ENCODE peak calls at places on chromosomes 12 and 14, in seven cellular contexts. J, U, E, R, Z, O and H are unnamed samples.

GRCh38 chr12:31533470-31533869 is 57.5 kb downstream of the DENND5B start:
- DNase-seq in J (no peak), U (no peak), E (no peak), R (no peak), Z (no peak), O (no peak), H (no peak)

GRCh38 chr12:39620664-39621658 is 1.4 kb upstream of the ABCD2 start:
- DNase-seq in J (no peak), U (peak), E (no peak), R (no peak), Z (no peak), O (peak), H (no peak)

GRCh38 chr12:132672116-132672515 is 15.0 kb downstream of the POLE start:
- DNase-seq in J (no peak), U (no peak), E (no peak), R (no peak), Z (no peak), O (no peak), H (no peak)

GRCh38 chr12:27332407-27333310 is at the start of gene BMAL2:
- DNase-seq in J (peak), U (peak), E (no peak), R (peak), Z (no peak), O (peak), H (no peak)

GRCh38 chr12:103326190-103326589 is 169.6 kb downstream of the C12orf42 start:
- DNase-seq in J (no peak), U (no peak), E (no peak), R (peak), Z (no peak), O (no peak), H (no peak)

GRCh38 chr14:61184117-61184516 is 97.0 kb downstream of the TMEM30B start:
- DNase-seq in J (no peak), U (no peak), E (no peak), R (no peak), Z (no peak), O (no peak), H (no peak)

GRCh38 chr14:38958589-38958988 is 144.4 kb downstream of the SEC23A start:
- DNase-seq in J (no peak), U (no peak), E (no peak), R (no peak), Z (no peak), O (no peak), H (no peak)

GRCh38 chr14:52792097-52792415 is 649 bp upstream of the GNPNAT1 start:
- DNase-seq in J (no peak), U (no peak), E (no peak), R (no peak), Z (no peak), O (no peak), H (no peak)

GRCh38 chr12:82144505-82144904 is 213.7 kb downstream of the CCDC59 start:
- DNase-seq in J (no peak), U (no peak), E (no peak), R (no peak), Z (no peak), O (no peak), H (no peak)

GRCh38 chr12:6684609-6685008 is 4.6 kb downstream of the ZNF384 start:
- DNase-seq in J (peak), U (no peak), E (no peak), R (peak), Z (no peak), O (no peak), H (no peak)

GRCh38 chr12:7113389-7113871 is 4.4 kb upstream of the C1RL start:
- DNase-seq in J (peak), U (peak), E (no peak), R (peak), Z (peak), O (no peak), H (no peak)

GRCh38 chr12:3281588-3282150 is 204.5 kb downstream of the TSPAN9 start:
- DNase-seq in J (no peak), U (no peak), E (no peak), R (no peak), Z (no peak), O (no peak), H (no peak)

GRCh38 chr14:29584992-29585391 is 342.7 kb downstream of the PRKD1 start:
- DNase-seq in J (no peak), U (peak), E (peak), R (peak), Z (no peak), O (no peak), H (no peak)

GRCh38 chr14:61698216-61698980 is 3.1 kb downstream of the HIF1A start:
- DNase-seq in J (no peak), U (no peak), E (no peak), R (no peak), Z (no peak), O (no peak), H (no peak)

GRCh38 chr12:6074979-6075585 is 49.4 kb downstream of the VWF start:
- DNase-seq in J (no peak), U (peak), E (no peak), R (peak), Z (no peak), O (peak), H (no peak)

GRCh38 chr14:33848706-33849454 is 102.0 kb downstream of the EGLN3 start:
- DNase-seq in J (peak), U (peak), E (peak), R (peak), Z (no peak), O (no peak), H (peak)

GRCh38 chr12:50786498-50787231 is 22.8 kb downstream of the ATF1 start:
- DNase-seq in J (no peak), U (no peak), E (no peak), R (peak), Z (no peak), O (no peak), H (peak)

GRCh38 chr12:52523825-52524224 is 3.6 kb upstream of the KRT5 start:
- DNase-seq in J (peak), U (no peak), E (no peak), R (no peak), Z (peak), O (no peak), H (no peak)

GRCh38 chr12:103505371-103506236 is 9.8 kb upstream of the C12orf42 start:
- DNase-seq in J (no peak), U (no peak), E (no peak), R (no peak), Z (no peak), O (no peak), H (no peak)

GRCh38 chr12:121789233-121789781 is 4.2 kb downstream of the RHOF start:
- DNase-seq in J (no peak), U (peak), E (no peak), R (no peak), Z (no peak), O (peak), H (no peak)

GRCh38 chr12:102548543-102548942 is 68.2 kb upstream of the IGF1 start:
- DNase-seq in J (no peak), U (no peak), E (no peak), R (no peak), Z (no peak), O (no peak), H (no peak)

GRCh38 chr14:34781242-34781641 is 66.8 kb upstream of the CFL2 start:
- DNase-seq in J (no peak), U (no peak), E (no peak), R (no peak), Z (no peak), O (no peak), H (peak)

GRCh38 chr14:22668417-22668816 is 24.3 kb upstream of the OR6J1 start:
- DNase-seq in J (no peak), U (no peak), E (no peak), R (no peak), Z (no peak), O (no peak), H (no peak)

GRCh38 chr14:38420045-38420444 is 164.2 kb upstream of the CLEC14A start:
- DNase-seq in J (no peak), U (no peak), E (no peak), R (no peak), Z (no peak), O (no peak), H (no peak)

GRCh38 chr14:94066089-94066676 is 14.8 kb downstream of the DDX24 start:
- DNase-seq in J (no peak), U (peak), E (no peak), R (peak), Z (no peak), O (no peak), H (no peak)

GRCh38 chr12:72872488-72872887 is 600.3 kb downstream of the TRHDE start:
- DNase-seq in J (no peak), U (no peak), E (no peak), R (peak), Z (no peak), O (no peak), H (no peak)

GRCh38 chr12:52046859-52047258 is 4.4 kb upstream of the NR4A1 start:
- DNase-seq in J (no peak), U (no peak), E (no peak), R (no peak), Z (no peak), O (peak), H (no peak)

GRCh38 chr12:47803196-47803875 is 16.4 kb downstream of the HDAC7 start:
- DNase-seq in J (no peak), U (no peak), E (no peak), R (no peak), Z (no peak), O (no peak), H (no peak)
- H3K27ac ChIP-seq in J (no peak), U (peak), E (peak), R (no peak), Z (peak), O (peak), H (no peak)

GRCh38 chr12:55725556-55725955 is 3.3 kb downstream of the CD63 start:
- DNase-seq in J (no peak), U (peak), E (no peak), R (no peak), Z (no peak), O (no peak), H (no peak)
- TF ChIP-seq POLR2AphosphoS5 in J (no peak), U (no peak), E (no peak), R (no peak), Z (no peak), O (no peak), H (no peak)

GRCh38 chr14:51394804-51395203 is 154.8 kb downstream of the TMX1 start:
- DNase-seq in J (no peak), U (no peak), E (peak), R (no peak), Z (no peak), O (no peak), H (no peak)
- H3K27ac ChIP-seq in J (no peak), U (peak), E (peak), R (no peak), Z (peak), O (peak), H (no peak)

DNA sequence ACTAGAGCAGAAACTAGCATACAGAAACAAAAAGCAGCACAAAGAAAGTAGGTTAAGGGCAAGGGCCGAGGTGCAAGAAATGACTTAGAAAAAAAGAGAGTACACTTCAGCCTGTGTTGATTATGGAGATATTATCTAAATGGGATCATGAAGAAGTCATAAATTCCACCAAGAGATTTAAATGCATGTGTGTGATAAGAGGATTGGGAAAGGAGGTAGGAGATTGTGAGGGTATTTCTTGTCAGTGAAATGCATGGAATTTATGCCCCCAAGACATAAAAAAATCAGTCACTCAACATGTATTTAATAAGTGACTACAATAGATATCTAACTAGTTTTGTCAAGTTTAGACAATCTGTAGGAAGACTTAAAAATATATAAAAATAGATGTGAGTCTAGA is 976.2 kb upstream of the LRFN5 start:
- DNase-seq in J (no peak), U (no peak), E (no peak), R (no peak), Z (no peak), O (no peak), H (no peak)
- TF ChIP-seq POLR2AphosphoS5 in J (no peak), U (no peak), E (no peak), R (no peak), Z (no peak), O (no peak), H (no peak)

GRCh38 chr12:12008232-12008850 is 62.4 kb upstream of the BCL2L14 start:
- DNase-seq in J (peak), U (peak), E (no peak), R (peak), Z (no peak), O (no peak), H (no peak)

GRCh38 chr12:12007713-12008231 is 63.0 kb upstream of the BCL2L14 start:
- DNase-seq in J (no peak), U (no peak), E (no peak), R (no peak), Z (no peak), O (no peak), H (no peak)

GRCh38 chr12:12004524-12004923 is 66.2 kb upstream of the BCL2L14 start:
- DNase-seq in J (no peak), U (no peak), E (no peak), R (no peak), Z (no peak), O (no peak), H (no peak)

GRCh38 chr12:12008931-12009611 is 61.7 kb upstream of the BCL2L14 start:
- DNase-seq in J (peak), U (no peak), E (no peak), R (peak), Z (no peak), O (no peak), H (no peak)

GRCh38 chr12:12007001-12007712 is 63.6 kb upstream of the BCL2L14 start:
- DNase-seq in J (no peak), U (no peak), E (no peak), R (no peak), Z (no peak), O (no peak), H (no peak)
- H3K27ac ChIP-seq in J (no peak), U (no peak), E (no peak), R (no peak), Z (no peak), O (peak), H (no peak)

GRCh38 chr14:90866822-90867221 is 50.6 kb upstream of the TTC7B start:
- DNase-seq in J (no peak), U (no peak), E (no peak), R (no peak), Z (no peak), O (no peak), H (no peak)

GRCh38 chr14:90874599-90874998 is 58.4 kb upstream of the TTC7B start:
- DNase-seq in J (no peak), U (no peak), E (no peak), R (peak), Z (no peak), O (no peak), H (no peak)

GRCh38 chr14:90870950-90871604 is 54.8 kb upstream of the TTC7B start:
- DNase-seq in J (no peak), U (no peak), E (no peak), R (no peak), Z (no peak), O (no peak), H (no peak)

DNA sequence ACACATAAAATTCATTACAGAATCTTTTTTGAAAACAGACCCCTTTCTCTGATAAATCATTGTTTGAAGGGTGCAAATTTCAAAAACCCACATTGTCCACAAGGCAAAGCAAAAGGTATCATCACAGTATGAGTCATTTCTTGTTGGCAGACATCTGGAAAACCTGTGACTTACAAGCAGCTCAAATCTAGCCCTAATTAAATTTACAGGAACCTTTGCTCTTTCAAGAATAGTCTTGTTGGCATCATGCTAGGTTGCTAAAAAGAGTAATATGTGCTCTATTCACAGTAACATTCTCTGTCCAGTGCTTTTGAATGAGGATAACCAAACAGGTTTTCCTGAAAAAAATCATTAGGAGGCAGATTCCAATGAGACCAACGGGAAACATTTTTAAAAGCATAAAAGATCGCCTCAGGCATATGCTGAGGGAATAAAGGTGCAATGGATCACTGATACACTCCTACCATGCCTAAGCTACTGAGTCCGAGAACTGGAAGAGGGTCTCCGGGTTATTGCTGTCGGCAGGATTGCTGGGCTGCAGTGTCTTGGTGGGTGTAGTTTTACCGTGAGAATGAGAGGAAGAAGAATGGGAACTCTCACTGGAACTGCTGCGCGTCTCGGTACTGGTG is 55.5 kb upstream of the TTC7B start:
- DNase-seq in J (no peak), U (no peak), E (peak), R (no peak), Z (no peak), O (no peak), H (no peak)
- TF ChIP-seq POLR2AphosphoS5 in J (no peak), U (no peak), E (peak), R (no peak), Z (no peak), O (no peak), H (no peak)

GRCh38 chr12:28569698-28570411 is 379.6 kb downstream of the CCDC91 start:
- DNase-seq in J (no peak), U (no peak), E (no peak), R (no peak), Z (no peak), O (no peak), H (no peak)

GRCh38 chr12:28563286-28563685 is 373.0 kb downstream of the CCDC91 start:
- DNase-seq in J (no peak), U (no peak), E (no peak), R (no peak), Z (no peak), O (no peak), H (no peak)

GRCh38 chr12:28568709-28569108 is 378.5 kb downstream of the CCDC91 start:
- DNase-seq in J (no peak), U (no peak), E (no peak), R (no peak), Z (no peak), O (no peak), H (no peak)

GRCh38 chr12:28563926-28564325 is 373.7 kb downstream of the CCDC91 start:
- DNase-seq in J (no peak), U (no peak), E (no peak), R (no peak), Z (no peak), O (no peak), H (no peak)

DNA sequence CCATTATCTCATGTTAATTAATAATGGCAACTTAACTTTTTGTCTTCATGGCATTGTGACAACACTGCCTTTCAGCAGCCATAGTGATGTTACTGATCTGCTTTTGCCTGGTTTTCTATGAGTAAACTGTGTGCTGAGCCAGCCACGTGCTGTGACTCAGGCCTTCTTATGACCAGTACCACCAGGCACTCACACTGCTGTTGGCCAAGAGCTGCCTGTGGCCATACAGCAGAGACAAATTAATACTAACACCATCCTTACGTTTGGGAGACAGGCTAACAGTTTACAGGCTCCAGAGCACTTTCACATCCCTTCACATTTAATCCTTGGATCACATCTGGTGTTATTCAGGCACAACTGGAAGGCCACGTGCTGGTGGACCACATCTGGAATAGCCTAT is 377.8 kb downstream of the CCDC91 start:
- DNase-seq in J (no peak), U (peak), E (no peak), R (no peak), Z (no peak), O (no peak), H (peak)
- H3K27ac ChIP-seq in J (no peak), U (peak), E (no peak), R (no peak), Z (no peak), O (peak), H (no peak)